ENCODE peak calls at places on chromosomes 3 and 15, in ten cellular contexts. O, I, T, E, P, G, C, H, R and X are unnamed samples.

GRCh38 chr3:195616681-195617080 is 32.9 kb upstream of the APOD start:
- DNase-seq in I (no peak), R (no peak), P (no peak), G (no peak), C (peak), H (no peak), E (no peak), O (peak), T (peak), X (no peak)

GRCh38 chr3:10600159-10601125 is 95.1 kb upstream of the ATP2B2 start:
- DNase-seq in R (no peak), P (no peak), G (no peak), H (no peak), E (no peak), T (no peak), O (no peak), I (no peak), C (no peak), X (no peak)

GRCh38 chr15:49813615-49814014 is 192.8 kb downstream of the DTWD1 start:
- DNase-seq in R (no peak), H (no peak), C (no peak), P (no peak), O (no peak), T (no peak), I (no peak), E (no peak), G (no peak), X (no peak)

GRCh38 chr3:133448478-133449122 is 48.7 kb downstream of the BFSP2 start:
- DNase-seq in E (no peak), G (no peak), C (peak), H (no peak), O (no peak), I (peak), R (peak), P (peak), T (no peak), X (no peak)

GRCh38 chr3:99396651-99397050 is 241.7 kb upstream of the COL8A1 start:
- DNase-seq in R (no peak), O (no peak), C (no peak), G (no peak), T (no peak), P (no peak), E (no peak), H (no peak), I (no peak), X (no peak)

GRCh38 chr3:58471025-58471887 is 20.6 kb upstream of the KCTD6 start:
- DNase-seq in O (no peak), T (peak), C (peak), I (peak), E (no peak), R (peak), H (peak), P (no peak), G (peak), X (peak)

GRCh38 chr3:127739347-127740135 is 66.8 kb downstream of the ABTB1 start:
- DNase-seq in C (no peak), T (no peak), I (no peak), H (no peak), E (no peak), G (no peak), O (peak), P (no peak), R (no peak), X (no peak)

GRCh38 chr3:119294889-119295769 is 946 bp downstream of the ARHGAP31 start:
- DNase-seq in P (no peak), E (no peak), H (no peak), G (peak), O (no peak), R (peak), I (peak), C (peak), T (peak), X (peak)

GRCh38 chr15:35690698-35691116 is 144.7 kb upstream of the DPH6 start:
- DNase-seq in C (no peak), O (peak), P (no peak), E (no peak), I (no peak), T (no peak), G (no peak), H (no peak), R (no peak), X (no peak)

GRCh38 chr3:171827836-171828458 is 15.2 kb upstream of the TMEM212 start:
- DNase-seq in E (no peak), T (no peak), H (no peak), I (no peak), R (no peak), C (no peak), O (no peak), P (no peak), G (no peak), X (peak)

GRCh38 chr15:89765694-89766093 is 10.4 kb upstream of the MESP2 start:
- DNase-seq in R (no peak), C (no peak), G (no peak), H (no peak), T (no peak), I (no peak), P (no peak), E (no peak), O (no peak), X (no peak)